ENCODE peak calls at places on chromosome 15, in nine cellular contexts. S, P, B, F, N, G, C, D and K are unnamed samples.

GRCh38 chr15:51185213-51185619 is 90.5 kb upstream of the TNFAIP8L3 start:
- DNase-seq in S (no peak), P (no peak), B (no peak), F (no peak), N (no peak), G (no peak), C (no peak), D (no peak), K (no peak)

GRCh38 chr15:50476143-50476542 is 51.9 kb downstream of the USP8 start:
- DNase-seq in S (no peak), P (no peak), B (no peak), F (no peak), N (no peak), G (no peak), C (no peak), D (no peak), K (no peak)

GRCh38 chr15:51649659-51650521 is 27.3 kb upstream of the DMXL2 start:
- DNase-seq in S (no peak), P (peak), B (peak), F (peak), N (no peak), G (no peak), C (peak), D (peak), K (peak)

GRCh38 chr15:80182611-80183210 is 29.9 kb downstream of the FAH start:
- DNase-seq in S (no peak), P (no peak), B (peak), F (peak), N (no peak), G (no peak), C (no peak), D (peak), K (no peak)

GRCh38 chr15:85793641-85794597 is 806 bp downstream of the KLHL25 start:
- DNase-seq in S (no peak), P (no peak), B (no peak), F (peak), N (peak), G (peak), C (no peak), D (no peak), K (peak)

GRCh38 chr15:35698331-35698730 is 152.4 kb upstream of the DPH6 start:
- DNase-seq in S (no peak), P (no peak), B (no peak), F (peak), N (no peak), G (no peak), C (no peak), D (no peak), K (no peak)

GRCh38 chr15:95278532-95279265 is 1047.3 kb downstream of the MCTP2 start:
- DNase-seq in S (no peak), P (no peak), B (no peak), F (no peak), N (no peak), G (no peak), C (no peak), D (no peak), K (no peak)

GRCh38 chr15:88440021-88440420 is 27.2 kb downstream of the MRPL46 start:
- DNase-seq in S (no peak), P (peak), B (no peak), F (peak), N (no peak), G (no peak), C (no peak), D (peak), K (no peak)

GRCh38 chr15:73633991-73634495 is 854 bp upstream of the NPTN start:
- DNase-seq in S (no peak), P (peak), B (peak), F (peak), N (no peak), G (no peak), C (no peak), D (peak), K (no peak)

GRCh38 chr15:49507261-49507660 is 84.2 kb downstream of the FGF7 start:
- DNase-seq in S (no peak), P (peak), B (no peak), F (no peak), N (no peak), G (no peak), C (no peak), D (no peak), K (no peak)

GRCh38 chr15:83153288-83153687 is 45.8 kb downstream of the TM6SF1 start:
- DNase-seq in S (no peak), P (peak), B (no peak), F (no peak), N (no peak), G (no peak), C (no peak), D (no peak), K (no peak)

GRCh38 chr15:73005032-73005431 is 47.2 kb upstream of the NEO1 start:
- DNase-seq in S (no peak), P (no peak), B (no peak), F (no peak), N (no peak), G (no peak), C (no peak), D (no peak), K (no peak)

GRCh38 chr15:70055601-70056051 is 42.1 kb downstream of the TLE3 start:
- DNase-seq in S (no peak), P (no peak), B (no peak), F (no peak), N (no peak), G (no peak), C (no peak), D (no peak), K (no peak)
- TF ChIP-seq CTCF in S (no peak), P (no peak), B (no peak), F (no peak), N (no peak), G (no peak), C (no peak), D (no peak), K (no peak)

GRCh38 chr15:66706225-66706732 is 4.2 kb downstream of the SMAD6 start:
- DNase-seq in S (no peak), P (no peak), B (no peak), F (peak), N (no peak), G (no peak), C (no peak), D (peak), K (no peak)
- TF ChIP-seq CTCF in S (no peak), P (peak), B (peak), F (peak), N (no peak), G (no peak), C (no peak), D (peak), K (peak)

GRCh38 chr15:64857421-64857820 is 15.7 kb downstream of the PLEKHO2 start:
- DNase-seq in S (no peak), P (peak), B (no peak), F (no peak), N (no peak), G (no peak), C (no peak), D (peak), K (no peak)

GRCh38 chr15:64855206-64856000 is 13.7 kb downstream of the PLEKHO2 start:
- DNase-seq in S (peak), P (peak), B (no peak), F (no peak), N (no peak), G (no peak), C (no peak), D (peak), K (no peak)

GRCh38 chr15:64854526-64854925 is 12.8 kb downstream of the PLEKHO2 start:
- DNase-seq in S (peak), P (no peak), B (no peak), F (no peak), N (no peak), G (no peak), C (no peak), D (no peak), K (no peak)

GRCh38 chr15:64858136-64858535 is 16.4 kb downstream of the PLEKHO2 start:
- DNase-seq in S (no peak), P (no peak), B (no peak), F (no peak), N (no peak), G (no peak), C (no peak), D (no peak), K (no peak)

GRCh38 chr15:64856429-64857145 is 14.9 kb downstream of the PLEKHO2 start:
- DNase-seq in S (peak), P (no peak), B (no peak), F (peak), N (no peak), G (no peak), C (no peak), D (no peak), K (peak)
- TF ChIP-seq CTCF in S (no peak), P (no peak), B (no peak), F (no peak), N (no peak), G (no peak), C (no peak), D (no peak), K (no peak)

GRCh38 chr15:82108489-82109078 is 62.8 kb upstream of the MEX3B start:
- DNase-seq in S (peak), P (peak), B (no peak), F (peak), N (peak), G (peak), C (peak), D (peak), K (peak)
- TF ChIP-seq CTCF in S (peak), P (peak), B (peak), F (peak), N (peak), G (peak), C (peak), D (peak), K (peak)

GRCh38 chr15:38490231-38490630 is 36.3 kb downstream of the FAM98B start:
- DNase-seq in S (no peak), P (no peak), B (no peak), F (peak), N (no peak), G (no peak), C (no peak), D (peak), K (no peak)

DNA sequence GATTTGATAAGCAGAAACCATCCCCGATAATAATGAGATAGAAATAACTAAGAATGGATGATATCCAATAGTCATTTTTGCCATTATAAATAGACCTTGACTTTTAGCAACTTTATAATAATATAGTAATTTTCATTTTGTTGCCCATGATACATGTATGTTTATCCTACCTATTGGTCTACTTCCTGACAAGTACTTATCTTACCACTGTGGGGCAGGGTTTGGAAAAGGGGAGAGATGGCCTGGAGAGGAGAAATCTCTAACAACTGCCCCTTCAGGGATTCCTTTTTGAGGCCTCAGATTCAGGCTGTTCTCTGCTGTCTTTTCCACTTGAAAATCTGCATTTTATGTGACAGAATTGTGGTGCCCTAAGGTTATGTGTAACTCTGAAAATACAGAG is 42.2 kb downstream of the FAM98B start:
- DNase-seq in S (no peak), P (no peak), B (no peak), F (no peak), N (no peak), G (no peak), C (no peak), D (no peak), K (no peak)
- TF ChIP-seq CTCF in S (no peak), P (no peak), B (no peak), F (no peak), N (no peak), G (no peak), C (no peak), D (peak), K (no peak)

GRCh38 chr15:40358492-40359353 is 704 bp downstream of the DISP2 start:
- DNase-seq in S (no peak), P (no peak), B (no peak), F (no peak), N (peak), G (peak), C (no peak), D (no peak), K (peak)
- TF ChIP-seq CTCF in S (no peak), P (no peak), B (peak), F (no peak), N (no peak), G (no peak), C (no peak), D (no peak), K (no peak)

GRCh38 chr15:24766511-24767133 is 91.0 kb downstream of the NPAP1 start:
- DNase-seq in S (no peak), P (no peak), B (no peak), F (no peak), N (no peak), G (no peak), C (no peak), D (no peak), K (no peak)

GRCh38 chr15:24763891-24764290 is 88.3 kb downstream of the NPAP1 start:
- DNase-seq in S (no peak), P (no peak), B (no peak), F (no peak), N (no peak), G (no peak), C (no peak), D (no peak), K (no peak)

GRCh38 chr15:24764375-24765171 is 89.0 kb downstream of the NPAP1 start:
- DNase-seq in S (no peak), P (no peak), B (no peak), F (no peak), N (no peak), G (no peak), C (no peak), D (no peak), K (no peak)

GRCh38 chr15:24760066-24760465 is 84.5 kb downstream of the NPAP1 start:
- DNase-seq in S (no peak), P (no peak), B (no peak), F (no peak), N (no peak), G (no peak), C (no peak), D (no peak), K (no peak)

DNA sequence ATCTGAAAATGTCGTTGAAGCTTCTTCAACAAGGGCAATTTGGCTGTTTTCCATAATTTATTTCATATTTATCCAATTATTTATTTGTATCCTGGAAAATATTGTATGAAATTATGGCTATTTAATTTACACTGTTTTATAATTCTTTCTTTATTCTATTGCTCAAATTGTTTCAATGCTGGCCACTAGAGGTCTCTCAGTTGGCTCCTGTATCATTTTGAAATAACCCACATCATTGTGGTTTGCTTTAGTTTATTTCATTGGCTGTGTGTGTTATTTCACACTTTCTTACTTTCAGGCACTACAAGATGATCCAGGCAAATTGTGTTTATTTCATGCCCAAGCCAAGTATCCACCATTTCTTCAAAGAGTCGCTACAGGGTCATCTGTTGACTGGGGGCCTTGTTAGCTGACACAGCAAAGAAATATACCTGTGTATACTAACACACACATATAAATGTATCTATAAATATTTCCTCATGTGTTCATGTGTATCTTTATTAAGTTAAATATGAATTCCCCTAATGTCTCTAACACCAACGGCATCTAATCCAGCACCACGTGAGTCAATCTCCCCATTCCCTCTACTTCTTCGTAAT is 86.2 kb downstream of the NPAP1 start:
- DNase-seq in S (no peak), P (peak), B (no peak), F (peak), N (no peak), G (no peak), C (no peak), D (peak), K (no peak)
- TF ChIP-seq CTCF in S (no peak), P (peak), B (peak), F (no peak), N (peak), G (no peak), C (no peak), D (peak), K (peak)

GRCh38 chr15:55824857-55825613 is 82.1 kb upstream of the PRTG start:
- DNase-seq in S (no peak), P (no peak), B (no peak), F (no peak), N (no peak), G (no peak), C (no peak), D (no peak), K (no peak)

GRCh38 chr15:55820043-55820442 is 77.1 kb upstream of the PRTG start:
- DNase-seq in S (no peak), P (no peak), B (no peak), F (no peak), N (no peak), G (no peak), C (no peak), D (no peak), K (no peak)

GRCh38 chr15:55819397-55820034 is 76.6 kb upstream of the PRTG start:
- DNase-seq in S (no peak), P (no peak), B (no peak), F (no peak), N (no peak), G (no peak), C (no peak), D (no peak), K (no peak)

GRCh38 chr15:55823699-55824098 is 80.7 kb upstream of the PRTG start:
- DNase-seq in S (no peak), P (no peak), B (no peak), F (no peak), N (no peak), G (no peak), C (no peak), D (no peak), K (no peak)

DNA sequence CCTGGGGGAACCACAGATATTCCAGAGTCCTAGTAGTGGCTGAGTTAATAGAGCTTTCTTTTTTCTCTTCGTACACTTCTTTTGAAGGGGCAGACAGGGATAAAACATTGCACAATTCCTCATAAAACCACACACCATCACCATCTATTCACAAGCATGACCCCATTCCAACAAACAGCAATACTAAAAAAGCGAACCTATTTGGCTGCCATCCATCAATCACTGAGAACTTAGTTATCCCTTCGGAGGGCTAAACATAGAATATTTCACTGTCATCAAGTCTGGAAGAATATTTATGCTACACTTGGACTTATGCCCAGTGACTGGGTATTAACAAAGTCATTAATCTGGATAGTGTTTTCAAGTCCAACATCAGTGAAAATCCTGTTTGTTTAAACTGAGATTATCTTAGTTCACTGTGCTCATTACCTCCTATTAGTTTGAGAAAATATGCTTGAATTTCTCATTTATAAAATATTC is 80.3 kb upstream of the PRTG start:
- DNase-seq in S (no peak), P (peak), B (peak), F (peak), N (no peak), G (no peak), C (no peak), D (peak), K (no peak)
- TF ChIP-seq CTCF in S (no peak), P (no peak), B (no peak), F (no peak), N (no peak), G (no peak), C (no peak), D (no peak), K (no peak)

DNA sequence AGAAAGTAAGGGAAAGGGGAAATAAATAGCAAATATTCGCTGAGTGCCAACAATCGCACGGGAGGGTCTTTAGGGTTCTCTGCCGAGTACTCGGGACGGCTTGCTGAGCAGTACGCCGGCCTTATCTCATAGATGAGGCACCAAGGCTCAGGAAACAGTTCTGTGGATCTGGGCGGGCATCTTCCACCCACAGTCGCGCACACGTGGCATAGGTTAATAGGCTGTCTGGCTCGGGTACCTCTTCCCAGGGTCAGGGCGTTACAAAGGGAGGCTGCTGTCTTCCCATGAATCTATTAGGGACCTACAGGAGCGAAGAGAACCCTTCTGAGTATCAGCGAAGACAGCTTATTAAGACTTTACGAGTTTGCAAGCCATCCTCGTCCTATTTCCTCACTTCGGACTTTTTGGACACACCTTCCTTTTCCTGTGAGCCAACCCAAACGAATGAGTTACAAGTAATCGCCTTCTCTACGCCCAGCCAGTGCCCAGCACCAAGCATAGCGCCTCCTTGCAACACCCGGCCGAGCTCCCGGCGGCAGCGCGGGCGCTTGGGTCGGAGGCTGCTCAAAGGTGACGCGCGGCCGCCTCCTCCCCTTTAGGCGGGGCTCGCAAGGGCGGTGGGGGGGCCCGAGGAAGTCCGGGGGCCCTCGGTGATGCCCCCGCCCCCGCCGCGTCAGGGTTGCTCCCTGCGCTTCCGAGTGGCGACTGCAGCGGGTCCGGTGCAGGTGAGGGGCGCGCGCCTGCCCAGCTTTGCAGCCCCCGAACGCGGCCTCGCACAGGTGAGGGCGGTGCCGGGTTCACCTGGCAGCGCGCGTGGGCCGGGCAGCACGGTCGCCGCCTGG is at the start of gene MCTP2:
- DNase-seq in S (peak), P (peak), B (peak), F (peak), N (peak), G (peak), C (peak), D (peak), K (peak)
- TF ChIP-seq CTCF in S (no peak), P (peak), B (peak), F (no peak), N (no peak), G (no peak), C (peak), D (peak), K (no peak)